ENCODE peak calls at places on chromosomes 5 and 9, in eight cellular contexts. Q is fibroblast of gingiva; I is iPS-NIHi11; Y is PC-3; L is NCI-H748 treated with DMSO at 0.1 percent for 48 hours; T is AG10803; U is naive thymus-derived CD8-positive, alpha-beta T cell; D is esophagus squamous epithelium. R is an unnamed sample.

GRCh38 chr5:147731708-147732551 is 50.6 kb downstream of the JAKMIP2 start:
- DNase-seq in Q (no peak), I (no peak), Y (no peak), L (no peak), T (no peak), U (no peak), D (no peak), R (no peak)

GRCh38 chr5:68273717-68274409 is 58.3 kb downstream of the PIK3R1 start:
- DNase-seq in Q (no peak), I (no peak), Y (no peak), L (no peak), T (no peak), U (no peak), D (no peak), R (no peak)

GRCh38 chr9:23824241-23825142 is 1.5 kb downstream of the ELAVL2 start:
- DNase-seq in Q (no peak), I (peak; percentile 29), Y (peak; percentile 40), L (peak; percentile 7), T (peak; percentile 2), U (no peak), D (no peak), R (no peak)

GRCh38 chr5:113330533-113331200 is 104.1 kb downstream of the TSSK1B start:
- DNase-seq in Q (peak; percentile 87), I (peak; percentile 34), Y (peak; percentile 74), L (no peak), T (peak; percentile 60), U (peak; percentile 76), D (no peak), R (no peak)

GRCh38 chr9:134895849-134896833 is 15.5 kb downstream of the FCN2 start:
- DNase-seq in Q (peak; percentile 54), I (no peak), Y (peak; percentile 61), L (no peak), T (peak; percentile 27), U (no peak), D (no peak), R (peak; percentile 49)

GRCh38 chr9:131395027-131395744 is 1.3 kb downstream of the PRRC2B start:
- DNase-seq in Q (no peak), I (no peak), Y (peak; percentile 16), L (no peak), T (no peak), U (peak; percentile 84), D (no peak), R (no peak)

GRCh38 chr5:86866036-86866435 is 248.3 kb downstream of the COX7C start:
- DNase-seq in Q (no peak), I (no peak), Y (no peak), L (no peak), T (no peak), U (no peak), D (no peak), R (no peak)

GRCh38 chr5:14322437-14323187 is 179.5 kb downstream of the TRIO start:
- DNase-seq in Q (no peak), I (no peak), Y (no peak), L (no peak), T (no peak), U (no peak), D (no peak), R (no peak)

GRCh38 chr5:10987881-10988504 is 227.0 kb upstream of the DAP start:
- DNase-seq in Q (no peak), I (peak; percentile 76), Y (peak; percentile 75), L (peak; percentile 87), T (no peak), U (peak; percentile 53), D (no peak), R (no peak)

GRCh38 chr9:129757045-129757444 is 4.2 kb upstream of the PTGES start:
- DNase-seq in Q (peak; percentile 54), I (no peak), Y (no peak), L (no peak), T (no peak), U (no peak), D (no peak), R (no peak)

GRCh38 chr9:35736201-35736633 is 3.8 kb downstream of the CREB3 start:
- DNase-seq in Q (peak; percentile 72), I (peak; percentile 76), Y (peak; percentile 76), L (peak; percentile 10), T (peak; percentile 78), U (peak; percentile 72), D (no peak), R (no peak)

GRCh38 chr5:141841781-141842180 is 36.4 kb downstream of the PCDH1 start:
- DNase-seq in Q (no peak), I (no peak), Y (no peak), L (no peak), T (no peak), U (no peak), D (no peak), R (no peak)

GRCh38 chr5:134103998-134104612 is 10.4 kb upstream of the TCF7 start:
- DNase-seq in Q (no peak), I (no peak), Y (no peak), L (no peak), T (no peak), U (no peak), D (no peak), R (no peak)

GRCh38 chr5:141805874-141806273 is 72.3 kb downstream of the PCDH1 start:
- DNase-seq in Q (no peak), I (no peak), Y (no peak), L (no peak), T (no peak), U (no peak), D (no peak), R (no peak)

GRCh38 chr9:133463864-133464615 is 4.3 kb downstream of the CACFD1 start:
- DNase-seq in Q (no peak), I (no peak), Y (no peak), L (no peak), T (no peak), U (no peak), D (no peak), R (no peak)

GRCh38 chr5:177010150-177010549 is 3.6 kb upstream of the UIMC1 start:
- DNase-seq in Q (no peak), I (no peak), Y (no peak), L (no peak), T (no peak), U (no peak), D (no peak), R (no peak)

GRCh38 chr9:82382887-82383616 is 394.5 kb downstream of the SPATA31D1 start:
- DNase-seq in Q (no peak), I (peak; percentile 17), Y (no peak), L (no peak), T (no peak), U (no peak), D (no peak), R (no peak)

GRCh38 chr9:33628865-33629410 is 104.9 kb downstream of the ANKRD18B start:
- DNase-seq in Q (no peak), I (no peak), Y (no peak), L (no peak), T (no peak), U (no peak), D (no peak), R (no peak)

GRCh38 chr5:8628521-8628920 is 759.6 kb downstream of the MTRR start:
- DNase-seq in Q (no peak), I (no peak), Y (no peak), L (peak; percentile 99), T (no peak), U (no peak), D (no peak), R (no peak)

GRCh38 chr9:108245901-108246300 is 609.9 kb downstream of the ACTL7B start:
- DNase-seq in Q (no peak), I (no peak), Y (no peak), L (no peak), T (no peak), U (no peak), D (no peak), R (no peak)

GRCh38 chr5:74201334-74202081 is 439.0 kb downstream of the ENC1 start:
- DNase-seq in Q (no peak), I (no peak), Y (peak; percentile 65), L (peak; percentile 85), T (peak; percentile 16), U (no peak), D (no peak), R (no peak)

GRCh38 chr5:72633041-72633445 is 125.8 kb upstream of the ZNF366 start:
- DNase-seq in Q (peak; percentile 85), I (no peak), Y (no peak), L (no peak), T (peak; percentile 75), U (no peak), D (no peak), R (no peak)

GRCh38 chr5:160486573-160486972 is 64.9 kb downstream of the PTTG1 start:
- DNase-seq in Q (no peak), I (no peak), Y (no peak), L (no peak), T (no peak), U (no peak), D (no peak), R (no peak)

GRCh38 chr9:124260769-124261603 is 3.2 kb downstream of the NEK6 start:
- DNase-seq in Q (peak; percentile 61), I (no peak), Y (peak; percentile 78), L (no peak), T (peak; percentile 78), U (no peak), D (no peak), R (no peak)

GRCh38 chr9:20112367-20112766 is 323.5 kb upstream of the SLC24A2 start:
- DNase-seq in Q (no peak), I (no peak), Y (no peak), L (no peak), T (no peak), U (no peak), D (no peak), R (no peak)

GRCh38 chr5:167730121-167730520 is 561.3 kb upstream of the WWC1 start:
- DNase-seq in Q (peak; percentile 63), I (no peak), Y (peak; percentile 69), L (no peak), T (peak; percentile 98), U (no peak), D (no peak), R (peak; percentile 88)

GRCh38 chr5:167770461-167770860 is 521.0 kb upstream of the WWC1 start:
- DNase-seq in Q (peak; percentile 45), I (no peak), Y (peak; percentile 10), L (no peak), T (peak; percentile 99), U (no peak), D (no peak), R (peak; percentile 57)

GRCh38 chr9:135341612-135342169 is 137.9 kb upstream of the PPP1R26 start:
- DNase-seq in Q (no peak), I (no peak), Y (no peak), L (no peak), T (no peak), U (no peak), D (no peak), R (no peak)

GRCh38 chr5:113087994-113088519 is 111.5 kb downstream of the DCP2 start:
- DNase-seq in Q (no peak), I (no peak), Y (no peak), L (no peak), T (no peak), U (no peak), D (no peak), R (no peak)

GRCh38 chr5:138275379-138275782 is 960 bp upstream of the GFRA3 start:
- DNase-seq in Q (no peak), I (no peak), Y (no peak), L (no peak), T (no peak), U (no peak), D (no peak), R (no peak)